ENCODE peak calls at places on chromosome 20, in eight cellular contexts. E, K, B, A, S, U, O and X are unnamed samples.

GRCh38 chr20:63735859-63736718 is at the start of gene LIME1:
- DNase-seq in E (no peak), K (no peak), B (no peak), A (no peak), S (peak; percentile 87), U (no peak), O (no peak), X (no peak)

GRCh38 chr20:20084296-20084752 is 32.0 kb downstream of the CFAP61 start:
- DNase-seq in E (peak; percentile 64), K (no peak), B (no peak), A (no peak), S (no peak), U (peak; percentile 20), O (no peak), X (no peak)

GRCh38 chr20:24835195-24835594 is 113.9 kb upstream of the CST7 start:
- DNase-seq in E (no peak), K (no peak), B (no peak), A (no peak), S (no peak), U (no peak), O (no peak), X (peak; percentile 60)

GRCh38 chr20:55264825-55265224 is 740.5 kb downstream of the CBLN4 start:
- DNase-seq in E (no peak), K (no peak), B (no peak), A (no peak), S (no peak), U (no peak), O (no peak), X (no peak)

GRCh38 chr20:63323298-63323820 is 30.4 kb downstream of the COL20A1 start:
- DNase-seq in E (no peak), K (no peak), B (no peak), A (no peak), S (no peak), U (no peak), O (no peak), X (no peak)

GRCh38 chr20:13930246-13930645 is 60.2 kb downstream of the SEL1L2 start:
- DNase-seq in E (no peak), K (no peak), B (no peak), A (no peak), S (no peak), U (no peak), O (no peak), X (no peak)

GRCh38 chr20:44264287-44264686 is 17.2 kb downstream of the GDAP1L1 start:
- DNase-seq in E (no peak), K (no peak), B (no peak), A (no peak), S (no peak), U (no peak), O (no peak), X (no peak)

GRCh38 chr20:3580412-3580811 is 82.8 kb downstream of the GFRA4 start:
- DNase-seq in E (no peak), K (no peak), B (no peak), A (no peak), S (no peak), U (no peak), O (no peak), X (no peak)

GRCh38 chr20:20369353-20370086 is 1.6 kb downstream of the INSM1 start:
- DNase-seq in E (no peak), K (peak; percentile 13), B (no peak), A (no peak), S (no peak), U (no peak), O (no peak), X (no peak)

GRCh38 chr20:50943091-50943490 is 11.9 kb upstream of the ADNP start:
- DNase-seq in E (no peak), K (no peak), B (no peak), A (no peak), S (no peak), U (no peak), O (no peak), X (no peak)

GRCh38 chr20:408843-409696 is 971 bp downstream of the RBCK1 start:
- DNase-seq in E (no peak), K (no peak), B (no peak), A (no peak), S (no peak), U (no peak), O (no peak), X (no peak)

GRCh38 chr20:48921168-48921882 is at the start of gene ARFGEF2:
- DNase-seq in E (peak; percentile 97), K (peak; percentile 94), B (peak; percentile 73), A (peak; percentile 85), S (peak; percentile 72), U (peak; percentile 91), O (no peak), X (peak; percentile 97)
- TF ChIP-seq CTCF in E (peak; percentile 21), K (peak; percentile 18), B (no peak), A (no peak), S (no peak), U (peak; percentile 23), O (no peak), X (no peak)

DNA sequence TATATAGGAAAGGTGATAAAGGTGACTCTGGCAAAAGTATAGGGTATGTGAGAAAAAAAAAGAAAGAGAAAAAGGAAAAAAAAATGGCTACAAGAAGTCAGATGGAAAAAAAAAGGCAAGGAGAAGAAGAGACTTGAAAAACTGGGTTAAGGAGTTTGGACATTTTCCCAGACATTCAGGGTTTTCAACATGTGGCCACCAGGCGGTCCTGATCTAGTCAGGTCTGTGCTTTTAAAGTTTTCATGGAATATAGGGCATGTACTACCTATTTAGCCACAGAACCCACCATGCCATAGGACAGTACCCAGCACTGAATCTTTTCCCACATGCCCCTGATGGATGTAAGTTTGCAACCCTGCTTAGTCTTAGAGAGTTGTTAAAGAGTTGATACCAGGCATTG is 433.7 kb downstream of the MAFB start:
- DNase-seq in E (peak; percentile 37), K (no peak), B (no peak), A (no peak), S (no peak), U (no peak), O (no peak), X (no peak)
- TF ChIP-seq CTCF in E (no peak), K (peak; percentile 56), B (peak; percentile 8), A (peak; percentile 15), S (no peak), U (peak; percentile 37), O (no peak), X (no peak)

GRCh38 chr20:58254890-58255289 is 26.4 kb upstream of the ANKRD60 start:
- DNase-seq in E (no peak), K (no peak), B (no peak), A (no peak), S (no peak), U (no peak), O (no peak), X (no peak)

GRCh38 chr20:58260006-58260405 is 31.6 kb upstream of the ANKRD60 start:
- DNase-seq in E (no peak), K (no peak), B (no peak), A (no peak), S (no peak), U (no peak), O (no peak), X (no peak)

GRCh38 chr20:58256842-58257241 is 28.4 kb upstream of the ANKRD60 start:
- DNase-seq in E (no peak), K (no peak), B (no peak), A (no peak), S (no peak), U (no peak), O (no peak), X (no peak)

GRCh38 chr20:58251979-58252591 is 23.6 kb upstream of the ANKRD60 start:
- DNase-seq in E (no peak), K (no peak), B (peak; percentile 93), A (peak; percentile 91), S (no peak), U (no peak), O (peak; percentile 59), X (no peak)

DNA sequence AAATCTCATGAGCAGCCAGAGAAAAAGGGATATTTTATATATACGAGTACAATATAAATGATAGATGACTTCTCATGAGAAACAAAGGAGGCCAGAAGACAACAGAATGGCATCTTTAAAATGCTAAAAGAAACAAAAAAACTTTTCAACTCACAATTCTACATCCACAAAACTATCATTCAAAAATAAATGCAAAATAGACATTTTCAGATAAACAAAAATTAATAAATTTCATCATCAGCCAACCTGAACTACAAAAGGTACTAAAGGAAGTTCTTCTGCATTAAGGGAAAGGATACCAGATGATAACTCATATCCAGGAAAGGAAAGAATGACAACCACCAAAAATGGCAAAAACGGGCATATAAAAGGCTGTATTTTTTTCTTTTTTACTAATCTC is 27.9 kb upstream of the ANKRD60 start:
- DNase-seq in E (no peak), K (no peak), B (no peak), A (no peak), S (no peak), U (no peak), O (no peak), X (no peak)
- TF ChIP-seq CTCF in E (no peak), K (no peak), B (no peak), A (no peak), S (no peak), U (no peak), O (no peak), X (no peak)

DNA sequence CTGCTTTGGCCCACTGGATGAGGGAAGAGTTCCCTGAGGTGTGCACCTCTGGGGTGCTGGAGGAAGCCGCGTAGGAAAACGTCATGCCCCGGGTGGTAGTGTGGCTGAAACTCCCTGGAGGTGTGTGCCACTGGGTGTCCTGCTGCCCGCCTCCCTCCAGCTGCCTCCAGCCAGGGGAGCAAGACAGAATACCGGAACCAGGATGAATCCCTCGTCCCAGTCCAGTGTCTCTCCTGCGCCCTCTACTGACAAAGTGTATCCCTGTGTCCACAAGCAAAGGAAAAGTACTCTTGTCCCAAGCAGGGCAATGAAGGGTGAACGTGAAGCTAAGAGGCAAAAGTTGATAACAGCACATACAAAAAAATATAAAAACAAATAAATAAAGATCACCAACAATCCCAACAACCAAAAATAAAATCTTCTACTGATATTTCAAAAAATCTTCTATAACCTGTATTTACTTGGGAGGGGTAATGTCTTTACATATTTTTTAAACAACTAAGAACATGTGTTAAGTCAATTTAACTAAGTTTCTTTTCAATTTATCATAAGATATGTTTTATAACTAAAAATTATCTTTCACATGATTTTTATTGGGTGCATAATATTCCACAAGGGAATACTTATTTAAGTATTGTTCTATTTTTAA is 437.6 kb downstream of the MAFB start:
- DNase-seq in E (peak; percentile 42), K (peak; percentile 46), B (peak; percentile 10), A (no peak), S (no peak), U (no peak), O (no peak), X (no peak)
- TF ChIP-seq CTCF in E (peak; percentile 31), K (no peak), B (peak; percentile 61), A (peak; percentile 54), S (no peak), U (peak; percentile 42), O (peak; percentile 69), X (peak; percentile 42)

GRCh38 chr20:35741892-35742740 is at the start of gene RBM39:
- DNase-seq in E (peak; percentile 100), K (peak; percentile 99), B (peak; percentile 100), A (peak; percentile 99), S (peak; percentile 100), U (peak; percentile 99), O (peak; percentile 100), X (peak; percentile 100)
- TF ChIP-seq CTCF in E (peak; percentile 57), K (no peak), B (peak; percentile 63), A (peak; percentile 39), S (peak; percentile 57), U (peak; percentile 63), O (peak; percentile 46), X (peak; percentile 60)

GRCh38 chr20:8390500-8390899 is 258.4 kb downstream of the PLCB1 start:
- DNase-seq in E (no peak), K (no peak), B (no peak), A (no peak), S (no peak), U (no peak), O (no peak), X (no peak)
- TF ChIP-seq CTCF in E (no peak), K (no peak), B (no peak), A (no peak), S (no peak), U (no peak), O (no peak), X (no peak)